ENCODE peak calls at places on chromosomes 13 and 19, in four cellular contexts. E is CD8-positive, alpha-beta T cell; F is GM12865; Q is GM13977. H is an unnamed sample.

GRCh38 chr13:103812966-103813365 is 746.7 kb upstream of the SLC10A2 start:
- DNase-seq in F (no peak), Q (no peak), E (no peak), H (no peak)

GRCh38 chr19:18156841-18157464 is 4.0 kb downstream of the PIK3R2 start:
- DNase-seq in F (no peak), E (no peak), Q (no peak), H (no peak)

GRCh38 chr19:14530005-14530348 is 583 bp downstream of the TECR start:
- DNase-seq in F (peak), E (no peak), Q (no peak), H (no peak)

GRCh38 chr13:98869408-98870090 is 108.3 kb downstream of the DOCK9 start:
- DNase-seq in F (peak), Q (no peak), E (no peak), H (no peak)

GRCh38 chr13:112779856-112780604 is 90.2 kb downstream of the ATP11A start:
- DNase-seq in F (no peak), E (no peak), Q (peak), H (no peak)

GRCh38 chr13:21670006-21670882 is 629 bp upstream of the FGF9 start:
- DNase-seq in F (peak), Q (peak), E (peak), H (peak)

GRCh38 chr19:44582581-44583265 is 30.6 kb upstream of the IGSF23 start:
- DNase-seq in E (no peak), F (peak), Q (peak), H (no peak)

GRCh38 chr19:52667972-52668371 is 29.8 kb upstream of the ZNF83 start:
- DNase-seq in E (no peak), F (no peak), Q (no peak), H (no peak)

GRCh38 chr13:112601351-112601750 is 13.4 kb upstream of the TUBGCP3 start:
- DNase-seq in F (no peak), Q (no peak), E (no peak), H (no peak)

GRCh38 chr13:114004416-114005205 is 30.7 kb upstream of the C13orf46 start:
- DNase-seq in Q (no peak), F (no peak), E (no peak), H (no peak)

GRCh38 chr13:96898855-96899254 is 95.4 kb downstream of the OXGR1 start:
- DNase-seq in Q (no peak), E (no peak), F (no peak), H (no peak)

DNA sequence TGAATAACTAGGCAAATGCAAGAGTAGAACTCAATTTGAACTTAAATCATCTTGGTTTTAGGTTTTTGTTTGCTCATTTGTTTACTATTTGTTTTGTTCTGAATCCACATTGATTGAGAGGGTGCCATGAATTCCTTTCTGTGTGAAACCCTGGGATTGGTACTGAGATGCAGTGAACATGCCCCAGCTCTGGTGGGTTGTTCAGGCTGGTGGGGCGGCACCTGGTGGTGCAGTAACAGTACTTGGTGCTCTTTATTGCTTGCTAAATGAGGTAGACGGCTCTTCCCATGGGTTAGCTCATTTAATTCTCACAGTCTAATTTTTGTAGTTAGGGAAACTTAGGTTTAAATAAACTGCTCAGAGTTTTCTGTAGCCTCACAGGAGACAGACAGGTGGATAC is 48.4 kb downstream of the WASF3 start:
- DNase-seq in Q (no peak), F (peak), E (no peak), H (no peak)
- TF ChIP-seq CTCF in Q (peak), F (peak), E (no peak), H (no peak)

GRCh38 chr19:49590071-49590970 is 661 bp upstream of the PRR12 start:
- DNase-seq in Q (peak), F (peak), E (peak), H (peak)
- TF ChIP-seq CTCF in Q (no peak), F (no peak), E (peak), H (no peak)

DNA sequence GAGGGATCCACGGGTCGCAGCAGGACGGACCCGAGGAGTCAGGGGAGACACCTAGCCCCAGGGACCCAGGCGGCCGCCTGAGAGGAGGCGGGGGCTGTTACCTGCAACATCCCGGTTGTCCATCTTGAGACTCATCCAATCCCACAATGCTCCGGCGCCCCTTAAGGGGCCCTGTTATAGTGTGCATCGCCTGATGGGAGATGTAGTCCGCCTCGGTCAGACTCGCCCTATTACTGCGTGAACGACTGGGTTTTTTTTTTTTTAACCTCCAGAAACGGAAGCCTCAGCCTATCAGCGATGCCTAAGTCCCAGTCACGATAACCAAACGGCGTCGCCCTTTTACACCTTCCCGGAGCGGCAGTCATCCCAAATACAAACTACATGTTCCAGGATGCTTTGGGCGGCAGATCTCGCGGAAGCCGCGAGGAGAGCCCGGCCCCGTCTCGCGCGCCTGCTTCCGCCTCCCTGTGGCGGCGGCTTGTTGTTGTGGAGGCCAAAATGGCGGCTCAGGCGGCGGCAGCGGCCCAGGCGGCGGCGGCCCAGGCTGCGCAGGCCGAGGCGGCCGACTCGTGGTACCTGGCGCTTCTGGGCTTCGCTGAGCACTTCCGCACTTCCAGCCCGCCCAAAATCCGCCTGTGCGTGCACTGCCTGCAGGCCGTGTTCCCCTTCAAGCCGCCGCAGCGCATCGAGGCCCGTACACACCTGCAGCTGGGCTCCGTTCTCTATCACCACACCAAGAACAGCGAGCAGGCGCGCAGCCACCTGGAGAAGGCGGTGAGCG is at the start of the genes MAU2 and SUGP1:
- DNase-seq in E (peak), Q (peak), F (peak), H (peak)
- TF ChIP-seq CTCF in E (no peak), Q (peak), F (peak), H (no peak)

DNA sequence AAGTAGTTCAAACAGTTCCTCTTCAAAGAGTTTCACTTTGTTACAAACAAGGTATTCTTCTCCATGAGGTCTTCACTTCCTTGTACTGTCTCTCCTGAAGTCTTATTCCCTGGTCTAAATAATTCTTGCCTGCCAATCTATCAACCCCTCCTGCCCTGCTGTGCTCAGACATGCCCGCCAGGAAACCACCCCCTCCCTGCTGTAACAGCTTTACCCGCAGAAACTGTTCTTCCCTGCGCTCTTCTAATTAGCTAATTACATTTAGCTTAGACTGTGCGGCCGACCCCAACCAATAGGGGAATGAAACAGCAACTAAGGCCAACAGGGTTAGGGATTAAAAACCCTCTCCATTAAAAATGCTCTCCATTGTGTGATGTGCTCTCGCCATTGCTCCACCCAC is 46.7 kb downstream of the ZNF846 start:
- DNase-seq in Q (no peak), E (no peak), F (no peak), H (no peak)
- TF ChIP-seq CTCF in Q (no peak), E (no peak), F (no peak), H (no peak)

GRCh38 chr13:52414051-52414450 is 8.1 kb upstream of the THSD1 start:
- DNase-seq in E (no peak), Q (no peak), F (no peak), H (no peak)
- TF ChIP-seq CTCF in E (no peak), Q (no peak), F (no peak), H (no peak)

GRCh38 chr19:40750285-40751064 is at the start of gene ACTMAP:
- DNase-seq in Q (peak), F (peak), E (peak), H (peak)

GRCh38 chr19:40750035-40750284 is 317 bp downstream of the ACTMAP start:
- DNase-seq in E (no peak), Q (no peak), F (no peak), H (no peak)

GRCh38 chr19:40747536-40747935 is 2.7 kb downstream of the ACTMAP start:
- DNase-seq in E (no peak), F (no peak), Q (no peak), H (no peak)

GRCh38 chr19:40754611-40755247 is 3.7 kb downstream of the SNRPA start:
- DNase-seq in Q (no peak), E (no peak), F (peak), H (no peak)

GRCh38 chr19:40751065-40751923 is at the start of gene SNRPA:
- DNase-seq in F (peak), Q (peak), E (peak), H (peak)
- TF ChIP-seq CTCF in F (no peak), Q (no peak), E (no peak), H (no peak)

H was measured in GM10248.